ENCODE peak calls at places on chromosomes 4 and X, in ten cellular contexts. I, F, L, K, U, Y, O, H, B and N are unnamed samples.

GRCh38 chr4:17058506-17058905 is 160.1 kb upstream of the LDB2 start:
- DNase-seq in I (no peak), F (peak; percentile 37), L (no peak), K (no peak), U (no peak), Y (no peak), O (no peak), H (no peak), B (no peak), N (no peak)

GRCh38 chr4:158121203-158121586 is 51.6 kb downstream of the GASK1B start:
- DNase-seq in I (peak; percentile 79), F (peak; percentile 99), L (peak; percentile 33), K (peak; percentile 19), U (no peak), Y (no peak), O (no peak), H (no peak), B (no peak), N (peak; percentile 59)

GRCh38 chr4:29047341-29048041 is 1672.7 kb upstream of the PCDH7 start:
- DNase-seq in I (peak; percentile 64), F (no peak), L (no peak), K (no peak), U (no peak), Y (no peak), O (no peak), H (no peak), B (no peak), N (no peak)

GRCh38 chrX:111165902-111166301 is 69.9 kb downstream of the PAK3 start:
- DNase-seq in I (no peak), F (no peak), L (no peak), K (no peak), U (no peak), Y (no peak), O (no peak), H (no peak), B (no peak), N (no peak)

GRCh38 chrX:123291623-123292022 is 107.5 kb downstream of the GRIA3 start:
- DNase-seq in I (no peak), F (no peak), L (no peak), K (no peak), U (no peak), Y (no peak), O (peak; percentile 42), H (no peak), B (no peak), N (no peak)

GRCh38 chr4:173478136-173478860 is 51.7 kb downstream of the HAND2 start:
- DNase-seq in I (no peak), F (peak; percentile 54), L (no peak), K (no peak), U (no peak), Y (no peak), O (no peak), H (no peak), B (no peak), N (no peak)

GRCh38 chr4:36399762-36400353 is 118.4 kb downstream of the DTHD1 start:
- DNase-seq in I (no peak), F (no peak), L (no peak), K (no peak), U (no peak), Y (no peak), O (no peak), H (no peak), B (no peak), N (no peak)

GRCh38 chrX:22944945-22945344 is 54.8 kb upstream of the DDX53 start:
- DNase-seq in I (no peak), F (no peak), L (no peak), K (no peak), U (no peak), Y (no peak), O (no peak), H (no peak), B (no peak), N (no peak)

GRCh38 chr4:116639070-116639577 is 446.3 kb downstream of the TRAM1L1 start:
- DNase-seq in I (no peak), F (no peak), L (no peak), K (no peak), U (no peak), Y (no peak), O (no peak), H (no peak), B (no peak), N (no peak)

GRCh38 chr4:145487626-145488025 is 6.0 kb downstream of the SMAD1 start:
- DNase-seq in I (no peak), F (no peak), L (no peak), K (no peak), U (no peak), Y (no peak), O (no peak), H (no peak), B (no peak), N (no peak)

DNA sequence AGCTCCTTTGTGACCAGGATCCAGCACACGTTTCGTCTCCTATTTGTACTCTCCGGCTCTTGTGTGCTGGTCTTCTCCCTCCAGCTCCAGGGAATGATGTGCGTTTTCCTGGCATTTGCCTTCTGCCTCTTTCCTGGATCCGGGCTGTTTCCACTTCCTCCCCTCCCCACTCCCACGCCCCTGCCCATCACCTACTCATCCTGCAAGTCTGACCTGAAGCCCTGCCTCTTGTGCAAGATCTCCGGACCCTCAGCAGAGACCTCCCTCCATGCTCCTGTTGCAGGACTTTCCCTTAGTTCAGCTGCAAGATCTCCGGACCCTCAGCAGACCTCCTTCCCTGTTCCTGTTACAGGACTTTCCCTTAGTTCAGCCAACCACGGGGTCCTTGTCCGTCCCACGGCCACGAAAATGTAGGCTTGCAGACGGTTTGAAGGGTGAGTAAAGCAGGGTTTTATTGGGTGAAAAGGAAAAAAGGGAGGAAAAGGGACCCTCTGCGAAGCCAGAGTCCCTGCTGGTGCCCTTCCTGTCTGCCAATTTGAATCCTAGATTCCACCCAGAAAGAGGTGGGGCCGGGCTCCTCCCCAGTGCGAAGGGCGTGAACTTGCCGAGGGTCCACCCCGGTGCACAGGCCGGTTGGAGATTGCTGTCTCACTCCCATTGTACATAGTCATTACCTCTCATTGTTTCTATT is 74.4 kb upstream of the IRF2 start:
- DNase-seq in I (no peak), F (no peak), L (no peak), K (no peak), U (no peak), Y (no peak), O (no peak), H (no peak), B (no peak), N (no peak)
- TF ChIP-seq POLR2A in I (no peak), F (no peak), L (no peak), K (no peak), U (no peak), Y (no peak), O (no peak), H (no peak), B (no peak), N (no peak)

GRCh38 chr4:2007804-2008670 is 737 bp downstream of the NELFA start:
- DNase-seq in I (no peak), F (peak; percentile 9), L (no peak), K (no peak), U (no peak), Y (peak; percentile 71), O (no peak), H (no peak), B (no peak), N (no peak)

GRCh38 chr4:2006956-2007653 is 1.7 kb downstream of the NELFA start:
- DNase-seq in I (no peak), F (no peak), L (no peak), K (no peak), U (no peak), Y (no peak), O (no peak), H (no peak), B (no peak), N (peak; percentile 42)

GRCh38 chr4:2008671-2008920 is 178 bp downstream of the NELFA start:
- DNase-seq in I (no peak), F (no peak), L (no peak), K (no peak), U (no peak), Y (no peak), O (no peak), H (no peak), B (no peak), N (no peak)

GRCh38 chr4:2009651-2010233 is 968 bp upstream of the NELFA start:
- DNase-seq in I (no peak), F (peak; percentile 45), L (peak; percentile 71), K (peak; percentile 31), U (no peak), Y (peak; percentile 78), O (peak; percentile 76), H (peak; percentile 78), B (peak; percentile 43), N (peak; percentile 84)

DNA sequence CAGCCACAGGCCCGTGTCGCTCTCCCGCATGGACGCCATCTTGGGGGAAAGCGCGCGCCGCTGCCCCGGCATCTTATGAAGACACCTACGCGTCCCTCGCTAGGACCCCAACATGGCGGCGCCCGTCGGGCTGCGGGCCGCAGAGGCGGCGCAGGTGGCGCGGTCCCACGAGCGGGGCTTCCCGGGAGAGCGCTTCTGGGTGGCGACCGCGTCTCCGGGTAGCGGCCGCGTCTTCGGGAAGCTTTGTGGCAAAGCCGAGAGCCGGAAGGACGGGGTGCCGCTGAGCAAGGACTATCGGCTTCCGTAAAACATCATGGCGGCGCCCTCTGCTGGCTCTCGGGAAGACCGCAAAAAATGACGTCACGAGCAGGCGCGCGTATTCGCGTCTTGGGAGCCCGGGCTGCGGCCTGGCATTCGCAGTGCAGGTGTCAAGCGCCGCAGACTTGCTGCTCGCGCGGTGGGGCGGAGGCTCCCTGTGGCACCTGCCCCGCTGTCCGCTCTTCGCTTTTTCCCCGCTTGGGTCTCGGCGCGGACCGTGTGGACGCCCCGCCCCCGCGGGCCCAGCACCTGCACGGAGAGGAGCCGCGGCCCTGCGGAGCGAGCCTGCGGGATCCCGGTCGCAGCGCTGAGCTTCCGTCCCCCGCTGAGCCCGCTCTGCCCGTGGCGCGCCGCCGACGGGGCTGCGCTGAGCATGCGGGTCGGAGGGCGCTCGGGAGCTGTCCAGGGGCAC is at the start of gene NELFA:
- DNase-seq in I (peak; percentile 97), F (peak; percentile 91), L (peak; percentile 97), K (peak; percentile 93), U (peak; percentile 90), Y (peak; percentile 95), O (peak; percentile 98), H (peak; percentile 98), B (peak; percentile 93), N (peak; percentile 97)
- TF ChIP-seq CTCF in I (peak; percentile 44), F (peak; percentile 24), L (peak; percentile 20), K (peak; percentile 71), U (peak; percentile 80), Y (peak; percentile 13), O (no peak), H (peak; percentile 50), B (no peak), N (peak; percentile 78)

DNA sequence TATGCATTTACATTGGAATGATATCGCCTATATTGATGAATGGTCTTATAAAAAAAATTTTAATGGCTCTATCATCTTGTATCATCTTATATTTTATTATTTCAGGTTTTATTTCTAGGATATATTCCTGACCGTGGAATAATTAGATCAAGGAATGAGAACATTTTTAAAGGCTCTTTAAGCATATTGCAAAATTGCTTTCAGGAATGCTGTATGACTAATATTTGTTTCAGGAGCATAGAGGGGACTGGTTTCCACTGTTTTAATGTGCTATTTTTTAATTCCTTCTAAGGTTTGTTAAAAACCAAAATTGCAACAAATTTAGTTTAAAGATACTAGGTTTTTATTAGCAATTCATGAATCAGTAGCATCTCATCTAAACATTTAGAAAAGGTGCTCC is 120.2 kb downstream of the BMPR1B start:
- DNase-seq in I (no peak), F (peak; percentile 66), L (no peak), K (no peak), U (no peak), Y (no peak), O (no peak), H (no peak), B (no peak), N (no peak)
- H3K27ac ChIP-seq in I (no peak overlapping the region), F (peak overlapping the region; percentile 84), L (no peak overlapping the region), K (no peak overlapping the region), U (no peak overlapping the region), Y (no peak overlapping the region), O (no peak overlapping the region), H (no peak overlapping the region), B (no peak overlapping the region), N (no peak overlapping the region)

GRCh38 chrX:154444001-154444754 is at the start of gene FAM50A:
- DNase-seq in I (peak; percentile 91), F (peak; percentile 42), L (peak; percentile 82), K (peak; percentile 64), U (peak; percentile 71), Y (no peak), O (peak; percentile 82), H (peak; percentile 83), B (no peak), N (peak; percentile 78)
- TF ChIP-seq POLR2A in I (no peak), F (no peak), L (no peak), K (no peak), U (peak; percentile 86), Y (no peak), O (no peak), H (peak; percentile 37), B (no peak), N (peak; percentile 61)